ENCODE peak calls at places on chromosome 15, in ten cellular contexts. D is stomach, B is heart left ventricle, P is left ventricle myocardium inferior, Y is mucosa of descending colon, R is small intestine, S is OCI-LY7, E is cardiac muscle cell, J is adipocyte, U is psoas muscle. N is an unnamed sample. For H3K4me1, the result is how much of the 10 kb centered on the place peaks cover.

GRCh38 chr15:95663156-95663831 is 667.2 kb upstream of the NR2F2 start:
- DNase-seq in J (peak), R (no peak), E (no peak), D (no peak), Y (no peak), U (no peak), B (no peak), P (no peak), S (no peak), N (no peak)

GRCh38 chr15:55168350-55168974 is 28.3 kb downstream of the RSL24D1 start:
- DNase-seq in S (peak), R (peak), U (peak), B (peak), Y (peak), J (peak), P (no peak), E (peak), D (peak), N (peak)

GRCh38 chr15:22978691-22979068 is 1.5 kb downstream of the CYFIP1 start:
- DNase-seq in S (no peak), J (no peak), Y (no peak), U (no peak), P (no peak), B (no peak), R (no peak), E (no peak), D (no peak), N (no peak)

GRCh38 chr15:67803996-67804843 is 21.1 kb upstream of the SKOR1 start:
- DNase-seq in B (no peak), E (no peak), J (no peak), U (no peak), S (no peak), P (no peak), D (no peak), R (no peak), Y (no peak), N (no peak)

GRCh38 chr15:29613951-29614382 is 208.3 kb downstream of the TJP1 start:
- DNase-seq in R (peak), Y (no peak), E (no peak), P (no peak), S (no peak), J (no peak), B (no peak), D (no peak), U (no peak), N (no peak)

GRCh38 chr15:84112025-84112424 is 123.5 kb upstream of the GOLGA6L4 start:
- DNase-seq in S (no peak), P (no peak), J (peak), D (no peak), B (no peak), E (no peak), Y (no peak), R (no peak), U (no peak), N (no peak)

GRCh38 chr15:59191855-59192237 is 14.8 kb upstream of the LDHAL6B start:
- DNase-seq in E (no peak), D (no peak), B (no peak), S (no peak), J (peak), R (no peak), P (no peak), U (no peak), Y (no peak), N (no peak)

GRCh38 chr15:47576921-47577474 is 140.3 kb upstream of the SEMA6D start:
- DNase-seq in D (no peak), P (no peak), E (no peak), B (no peak), Y (no peak), J (peak), U (no peak), R (no peak), S (no peak), N (no peak)

GRCh38 chr15:60370804-60371700 is 26.7 kb downstream of the ANXA2 start:
- DNase-seq in R (peak), S (no peak), P (peak), Y (peak), J (peak), D (peak), B (peak), E (no peak), U (peak), N (no peak)

GRCh38 chr15:95559875-95560394 is 770.6 kb upstream of the NR2F2 start:
- DNase-seq in Y (no peak), S (no peak), J (peak), B (no peak), E (no peak), R (no peak), D (no peak), U (no peak), P (no peak), N (no peak)

GRCh38 chr15:62089616-62090015 is 22.8 kb downstream of the C2CD4A start:
- DNase-seq in J (no peak), U (no peak), S (no peak), Y (no peak), P (no peak), D (no peak), R (no peak), E (no peak), B (no peak), N (no peak)

GRCh38 chr15:49900036-49900435 is 219.0 kb downstream of the ATP8B4 start:
- DNase-seq in P (no peak), Y (no peak), J (peak), D (no peak), S (no peak), E (peak), R (no peak), U (no peak), B (no peak), N (no peak)

GRCh38 chr15:68644088-68644904 is 65.5 kb downstream of the CORO2B start:
- DNase-seq in D (no peak), P (no peak), S (no peak), E (no peak), R (no peak), J (peak), Y (no peak), U (no peak), B (no peak), N (no peak)

GRCh38 chr15:79886119-79886518 is 10.7 kb downstream of the MTHFS start:
- DNase-seq in B (no peak), S (no peak), J (no peak), D (no peak), E (no peak), Y (no peak), U (no peak), R (peak), P (no peak), N (peak)

GRCh38 chr15:83747050-83747717 is 93.3 kb downstream of the ADAMTSL3 start:
- DNase-seq in U (no peak), B (peak), J (no peak), P (no peak), S (no peak), D (no peak), R (peak), E (no peak), Y (peak), N (no peak)

GRCh38 chr15:70095387-70096214 is 2.1 kb downstream of the TLE3 start:
- DNase-seq in D (peak), U (peak), R (peak), B (peak), E (peak), P (no peak), J (no peak), Y (peak), S (peak), N (no peak)

GRCh38 chr15:68833734-68834334 is 13.1 kb upstream of the ANP32A start:
- DNase-seq in E (no peak), B (no peak), R (no peak), J (no peak), D (no peak), P (no peak), Y (no peak), U (no peak), S (peak), N (no peak)

DNA sequence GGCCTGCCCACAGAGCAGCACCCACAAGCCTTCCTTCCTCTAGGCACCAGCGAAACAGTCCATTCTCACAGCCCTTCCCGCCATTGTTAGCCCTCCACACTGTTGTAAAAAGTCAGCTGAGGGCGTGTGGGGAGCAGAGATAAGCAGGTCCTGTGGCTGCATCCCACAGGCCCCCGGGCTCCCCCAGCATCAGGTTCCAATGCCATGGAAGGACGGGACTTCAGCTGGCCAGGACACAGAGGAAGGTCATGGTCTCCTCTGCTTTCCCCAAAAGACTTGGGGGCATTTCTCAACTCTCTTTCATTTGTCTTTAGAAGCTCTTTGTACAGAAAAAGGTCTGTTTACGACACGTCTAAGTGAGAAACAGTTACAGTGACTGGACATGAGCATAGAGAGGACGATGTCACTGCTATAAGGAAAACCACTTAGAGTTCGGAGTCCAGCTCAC is 85.2 kb upstream of the HERC1 start:
- DNase-seq in J (no peak), U (no peak), P (no peak), R (no peak), B (no peak), Y (no peak), S (no peak), D (no peak), E (no peak), N (no peak)
- H3K4me1 ChIP-seq in J (under half), U (under half), P (half or more), R (under half), B (under half), Y (under half), S (under half), D (under half), E (under half), N (under half)

DNA sequence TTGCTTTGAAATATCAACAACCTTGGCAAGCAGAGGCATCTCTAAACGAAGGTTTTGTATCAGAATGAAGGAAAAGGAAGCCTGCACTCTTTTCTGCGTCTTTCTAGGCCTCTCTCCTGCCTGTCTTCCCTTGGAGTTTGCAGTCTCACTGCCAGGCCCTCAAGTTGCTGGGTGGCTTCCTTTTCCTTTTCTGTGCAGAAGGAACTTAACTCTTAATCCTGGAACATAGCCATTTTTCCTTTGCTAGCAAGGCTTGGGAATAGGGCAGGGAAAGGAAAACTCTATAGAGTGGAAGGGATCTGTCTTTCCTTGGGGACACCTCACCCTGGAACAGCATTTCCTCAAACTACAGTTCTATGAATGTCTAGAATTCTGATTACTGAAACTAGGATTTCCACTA is 32.8 kb downstream of the TLNRD1 start:
- DNase-seq in E (no peak), U (no peak), R (no peak), J (no peak), P (no peak), Y (no peak), S (no peak), B (no peak), D (no peak), N (no peak)
- H3K4me1 ChIP-seq in E (under half), U (under half), R (under half), J (under half), P (half or more), Y (under half), S (under half), B (under half), D (under half), N (under half)

GRCh38 chr15:85402195-85402921 is 22.0 kb downstream of the AKAP13 start:
- DNase-seq in U (no peak), Y (no peak), D (no peak), B (no peak), E (peak), P (no peak), R (no peak), S (peak), J (no peak), N (no peak)

GRCh38 chr15:85404922-85405293 is 24.5 kb downstream of the AKAP13 start:
- DNase-seq in P (no peak), J (peak), E (no peak), D (no peak), B (no peak), R (no peak), U (no peak), Y (no peak), S (no peak), N (no peak)

GRCh38 chr15:85403745-85404144 is 23.3 kb downstream of the AKAP13 start:
- DNase-seq in U (no peak), P (no peak), B (no peak), Y (no peak), D (no peak), E (no peak), S (no peak), J (no peak), R (no peak), N (no peak)

GRCh38 chr15:85405467-85405866 is 25.1 kb downstream of the AKAP13 start:
- DNase-seq in J (no peak), Y (no peak), B (no peak), D (no peak), S (no peak), U (no peak), E (no peak), P (no peak), R (no peak), N (no peak)

DNA sequence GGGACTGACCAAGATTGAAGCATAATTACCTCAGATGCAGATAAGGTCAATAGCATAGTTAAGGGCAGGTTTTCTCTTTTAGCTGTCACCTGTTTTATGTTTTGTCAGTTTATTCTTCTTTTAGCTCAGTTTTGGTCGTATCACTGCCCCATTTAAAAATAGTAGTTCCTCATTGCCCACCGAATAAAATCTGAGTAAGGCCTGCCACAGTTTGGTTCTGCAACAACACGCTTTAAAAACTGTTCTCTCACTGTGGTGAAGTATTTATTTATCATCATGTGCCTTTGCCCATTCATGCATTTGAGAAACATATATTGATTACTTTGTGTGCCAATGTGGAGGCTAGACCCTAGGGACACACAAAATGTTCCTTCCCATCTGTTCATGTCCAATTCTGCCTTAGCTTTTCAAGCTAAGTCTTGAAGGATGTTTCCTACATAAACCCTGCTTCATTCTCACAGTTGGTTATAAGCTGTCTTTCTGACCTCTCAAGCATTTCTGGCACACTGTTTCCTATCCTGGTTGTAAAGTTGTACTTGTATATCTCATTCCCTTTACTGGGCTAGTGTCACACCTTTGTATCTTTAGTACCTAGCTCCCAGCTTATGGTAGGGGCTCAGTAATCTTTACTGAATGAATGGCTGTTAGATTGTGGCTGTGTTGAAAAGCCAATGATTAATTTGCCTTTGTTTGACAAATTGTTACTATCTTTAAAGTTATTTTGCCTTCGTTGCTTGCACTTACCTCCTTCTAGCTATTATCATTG is 23.9 kb downstream of the AKAP13 start:
- DNase-seq in Y (no peak), U (no peak), P (no peak), R (peak), B (no peak), D (no peak), J (no peak), E (peak), S (peak), N (no peak)
- H3K4me1 ChIP-seq in Y (under half), U (half or more), P (half or more), R (under half), B (under half), D (under half), J (half or more), E (under half), S (half or more), N (under half)

DNA sequence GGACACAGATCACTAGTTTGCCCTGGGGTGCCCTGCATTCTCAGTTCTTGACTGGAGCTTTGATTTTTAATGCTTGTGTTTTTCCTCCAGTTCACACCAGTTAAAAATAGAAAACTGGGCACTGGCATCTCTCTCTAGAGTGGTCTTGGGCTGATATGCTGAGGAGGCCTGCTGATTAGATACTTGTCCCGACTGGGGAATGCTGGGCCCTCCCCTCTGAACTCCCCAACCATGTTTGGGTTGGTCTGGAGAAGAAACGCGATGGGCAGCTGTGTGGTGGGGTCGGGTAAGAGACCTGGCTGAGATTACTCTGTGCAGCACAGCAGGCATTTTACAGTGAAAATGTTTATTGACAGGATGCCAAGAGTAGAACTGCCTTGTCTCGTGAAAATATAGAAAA is 1.5 kb upstream of the ACTC1 start:
- DNase-seq in E (peak), B (peak), D (no peak), S (no peak), P (no peak), J (no peak), R (no peak), U (no peak), Y (no peak), N (no peak)
- H3K4me1 ChIP-seq in E (under half), B (under half), D (under half), S (under half), P (half or more), J (under half), R (under half), U (under half), Y (under half), N (under half)

GRCh38 chr15:74573987-74574386 is 33.0 kb downstream of the ARID3B start:
- DNase-seq in D (no peak), B (no peak), E (no peak), U (no peak), R (no peak), J (no peak), S (no peak), Y (no peak), P (no peak), N (no peak)

GRCh38 chr15:74568594-74568993 is 27.6 kb downstream of the ARID3B start:
- DNase-seq in S (no peak), D (no peak), Y (no peak), B (no peak), P (no peak), R (no peak), U (no peak), J (no peak), E (no peak), N (no peak)

GRCh38 chr15:74565381-74566085 is 24.5 kb downstream of the ARID3B start:
- DNase-seq in S (no peak), B (no peak), J (no peak), R (no peak), U (no peak), Y (no peak), P (no peak), E (no peak), D (no peak), N (no peak)

GRCh38 chr15:74569731-74570070 is 28.7 kb downstream of the ARID3B start:
- DNase-seq in J (no peak), U (no peak), B (no peak), P (no peak), Y (no peak), D (no peak), S (no peak), E (no peak), R (no peak), N (no peak)

GRCh38 chr15:74571191-74571590 is 30.2 kb downstream of the ARID3B start:
- DNase-seq in Y (no peak), B (no peak), D (no peak), J (no peak), S (no peak), R (no peak), E (no peak), U (no peak), P (no peak), N (no peak)
- H3K4me1 ChIP-seq in Y (under half), B (under half), D (under half), J (under half), S (under half), R (under half), E (half or more), U (under half), P (under half), N (under half)

GRCh38 chr15:76336254-76337046 is at the start of gene ISL2:
- DNase-seq in P (no peak), J (peak), Y (peak), E (peak), U (no peak), R (peak), B (peak), S (peak), D (peak), N (peak)
- H3K4me1 ChIP-seq in P (half or more), J (under half), Y (under half), E (under half), U (under half), R (under half), B (under half), S (under half), D (under half), N (under half)

DNA sequence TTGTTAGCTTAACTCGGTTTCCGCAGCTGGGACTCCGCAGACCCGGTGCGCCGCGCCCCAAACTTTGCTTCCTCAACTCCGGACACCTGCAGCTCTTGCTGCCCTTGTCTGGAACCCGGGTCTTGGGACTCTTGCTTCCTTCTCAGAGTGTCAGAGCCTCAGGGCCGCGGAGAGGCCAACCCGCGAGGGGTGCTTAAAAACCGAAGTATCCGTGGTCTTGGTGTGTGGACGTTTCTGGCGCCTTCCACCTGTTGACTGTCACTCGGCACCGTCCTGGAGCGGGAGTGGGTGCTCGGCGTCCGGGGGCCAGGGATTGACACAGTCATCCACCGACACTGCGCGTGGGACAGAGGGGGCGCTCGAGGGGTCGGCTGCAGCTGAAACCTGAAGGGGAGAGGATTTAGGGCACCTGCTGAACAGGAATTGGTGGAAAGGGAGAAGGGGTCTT is 386 bp downstream of the SQOR start:
- DNase-seq in E (peak), B (peak), P (peak), D (peak), U (peak), R (peak), S (peak), Y (peak), J (peak), N (peak)
- H3K4me1 ChIP-seq in E (under half), B (under half), P (half or more), D (under half), U (under half), R (under half), S (under half), Y (under half), J (half or more), N (under half)

GRCh38 chr15:98728811-98729160 is 80.4 kb downstream of the IGF1R start:
- DNase-seq in R (no peak), B (no peak), E (no peak), D (no peak), P (no peak), S (no peak), Y (no peak), U (no peak), J (peak), N (no peak)

GRCh38 chr15:98729446-98730042 is 81.2 kb downstream of the IGF1R start:
- DNase-seq in R (no peak), S (no peak), J (no peak), P (peak), U (no peak), D (no peak), B (peak), Y (no peak), E (peak), N (no peak)

GRCh38 chr15:98727115-98728040 is 79.0 kb downstream of the IGF1R start:
- DNase-seq in P (peak), B (peak), R (peak), J (peak), S (no peak), Y (peak), E (peak), D (peak), U (peak), N (peak)

GRCh38 chr15:98725874-98726273 is 77.5 kb downstream of the IGF1R start:
- DNase-seq in U (no peak), P (no peak), J (no peak), Y (peak), S (no peak), E (no peak), R (peak), D (peak), B (no peak), N (no peak)

GRCh38 chr15:98728107-98728810 is 79.9 kb downstream of the IGF1R start:
- DNase-seq in P (no peak), U (no peak), R (no peak), E (no peak), D (no peak), B (no peak), S (no peak), J (no peak), Y (no peak), N (no peak)
- H3K4me1 ChIP-seq in P (half or more), U (half or more), R (under half), E (under half), D (under half), B (under half), S (under half), J (half or more), Y (under half), N (under half)